ENCODE peak calls at places on chromosomes 1 and 21, in four cellular contexts. P is HepG2, Q is GM12878, K is K562. Z is an unnamed sample.
A peak's percentile ranks its signal among the peaks of the same experiment; 100 is the strongest.

GRCh38 chr1:230730979-230731378 is 16.2 kb upstream of the CAPN9 start:
- DNase-seq in P (peak; percentile 82), Q (no peak), K (no peak), Z (no peak)

GRCh38 chr1:163315773-163316374 is 5.9 kb upstream of the NUF2 start:
- DNase-seq in P (peak; percentile 31), Q (no peak), K (peak; percentile 22), Z (peak; percentile 12)

GRCh38 chr1:14190508-14190907 is 408.0 kb upstream of the KAZN start:
- DNase-seq in P (no peak), Q (no peak), K (no peak), Z (no peak)

GRCh38 chr1:212132040-212132439 is 96.5 kb downstream of the DTL start:
- DNase-seq in P (no peak), Q (no peak), K (no peak), Z (no peak)

GRCh38 chr21:45642122-45642813 is 1.3 kb upstream of the PCBP3 start:
- DNase-seq in P (no peak), Q (no peak), K (no peak), Z (no peak)

GRCh38 chr1:238558156-238558555 is 667.4 kb upstream of the ZP4 start:
- DNase-seq in P (no peak), Q (no peak), K (no peak), Z (no peak)

GRCh38 chr1:193070942-193071341 is 11.5 kb downstream of the RO60 start:
- DNase-seq in P (no peak), Q (no peak), K (no peak), Z (no peak)

GRCh38 chr1:111204211-111204883 is 3.9 kb upstream of the DENND2D start:
- DNase-seq in P (no peak), Q (peak; percentile 77), K (no peak), Z (peak; percentile 73)

GRCh38 chr1:44220001-44220751 is 6.9 kb downstream of the DMAP1 start:
- DNase-seq in P (no peak), Q (no peak), K (no peak), Z (peak; percentile 9)

GRCh38 chr1:16073490-16074104 is at the start of gene FAM131C:
- DNase-seq in P (no peak), Q (no peak), K (peak; percentile 91), Z (peak; percentile 95)

GRCh38 chr1:111643097-111643496 is 23.5 kb downstream of the RAP1A start:
- DNase-seq in P (no peak), Q (no peak), K (no peak), Z (no peak)

GRCh38 chr1:229487181-229487580 is 21.0 kb downstream of the NUP133 start:
- DNase-seq in P (no peak), Q (no peak), K (no peak), Z (no peak)

GRCh38 chr21:15058718-15059316 is 6.0 kb downstream of the NRIP1 start:
- DNase-seq in P (no peak), Q (no peak), K (peak; percentile 25), Z (no peak)

GRCh38 chr1:161054805-161055204 is 9.0 kb upstream of the USF1 start:
- DNase-seq in P (no peak), Q (no peak), K (no peak), Z (no peak)

GRCh38 chr1:231478800-231479199 is 49.7 kb upstream of the TSNAX start:
- DNase-seq in P (no peak), Q (no peak), K (no peak), Z (no peak)

GRCh38 chr1:76949503-76949902 is 82.2 kb downstream of the ST6GALNAC5 start:
- DNase-seq in P (no peak), Q (no peak), K (no peak), Z (no peak)

GRCh38 chr1:53373246-53373645 is 45.4 kb upstream of the LRP8 start:
- DNase-seq in P (no peak), Q (no peak), K (no peak), Z (no peak)

GRCh38 chr1:51675177-51675780 is 58.4 kb downstream of the OSBPL9 start:
- DNase-seq in P (no peak), Q (no peak), K (no peak), Z (no peak)

GRCh38 chr1:246078126-246078887 is 428.8 kb downstream of the SMYD3 start:
- DNase-seq in P (peak; percentile 34), Q (no peak), K (no peak), Z (no peak)

GRCh38 chr1:36323636-36324321 is at the start of gene EVA1B:
- DNase-seq in P (peak; percentile 88), Q (no peak), K (peak; percentile 91), Z (peak; percentile 90)

GRCh38 chr1:1889847-1890505 is 911 bp downstream of the GNB1 start:
- DNase-seq in P (no peak), Q (no peak), K (peak; percentile 52), Z (peak; percentile 77)

GRCh38 chr21:36889401-36889800 is 77.1 kb downstream of the HLCS start:
- DNase-seq in P (no peak), Q (no peak), K (no peak), Z (no peak)

GRCh38 chr1:153404768-153405167 is 11.6 kb upstream of the S100A7A start:
- DNase-seq in P (peak; percentile 11), Q (no peak), K (peak; percentile 78), Z (peak; percentile 41)

GRCh38 chr21:16837319-16837718 is 675.5 kb upstream of the CXADR start:
- DNase-seq in P (no peak), Q (no peak), K (no peak), Z (no peak)

GRCh38 chr1:97209381-97209780 is 487.8 kb downstream of the PTBP2 start:
- DNase-seq in P (no peak), Q (no peak), K (no peak), Z (no peak)

GRCh38 chr1:98388431-98388830 is 273.1 kb upstream of the SNX7 start:
- DNase-seq in P (no peak), Q (peak; percentile 20), K (no peak), Z (no peak)

GRCh38 chr1:190353538-190354101 is 124.0 kb downstream of the BRINP3 start:
- DNase-seq in P (no peak), Q (no peak), K (no peak), Z (no peak)

GRCh38 chr1:64846573-64847430 is 101.9 kb downstream of the RAVER2 start:
- DNase-seq in P (no peak), Q (no peak), K (no peak), Z (no peak)

GRCh38 chr1:64849942-64850341 is 105.1 kb downstream of the RAVER2 start:
- DNase-seq in P (no peak), Q (no peak), K (no peak), Z (no peak)

GRCh38 chr1:64847666-64848065 is 102.8 kb downstream of the RAVER2 start:
- DNase-seq in P (no peak), Q (no peak), K (no peak), Z (no peak)

GRCh38 chr1:64848136-64848535 is 103.3 kb downstream of the RAVER2 start:
- DNase-seq in P (no peak), Q (no peak), K (no peak), Z (no peak)

GRCh38 chr1:64848812-64849211 is 103.9 kb downstream of the RAVER2 start:
- DNase-seq in P (no peak), Q (no peak), K (no peak), Z (no peak)
- TF ChIP-seq CHD2 in P (no peak), Q (no peak), K (no peak), Z (no peak)

GRCh38 chr1:38041941-38042834 is 4.4 kb downstream of the POU3F1 start:
- DNase-seq in P (no peak), Q (no peak), K (no peak), Z (no peak)
- TF ChIP-seq YY1 in P (no peak), Q (no peak), K (no peak), Z (no peak)

GRCh38 chr1:181021811-181022434 is 747 bp downstream of the STX6 start:
- DNase-seq in P (peak; percentile 47), Q (no peak), K (peak; percentile 71), Z (peak; percentile 70)
- TF ChIP-seq MXI1 in P (no peak), Q (peak; percentile 20), K (no peak), Z (no peak)

GRCh38 chr1:11417162-11417561 is 61.8 kb upstream of the DISP3 start:
- DNase-seq in P (no peak), Q (no peak), K (no peak), Z (no peak)
- TF ChIP-seq CHD2 in P (no peak), Q (no peak), K (no peak), Z (no peak)

GRCh38 chr1:3483801-3484444 is 29.5 kb downstream of the ARHGEF16 start:
- DNase-seq in P (peak; percentile 36), Q (no peak), K (peak; percentile 87), Z (peak; percentile 83)
- TF ChIP-seq YY1 in P (no peak), Q (no peak), K (no peak), Z (no peak)

GRCh38 chr1:156912861-156913808 is 7.3 kb upstream of the LRRC71 start:
- DNase-seq in P (no peak), Q (no peak), K (peak; percentile 67), Z (peak; percentile 89)
- TF ChIP-seq MXI1 in P (no peak), Q (no peak), K (no peak), Z (peak; percentile 13)

DNA sequence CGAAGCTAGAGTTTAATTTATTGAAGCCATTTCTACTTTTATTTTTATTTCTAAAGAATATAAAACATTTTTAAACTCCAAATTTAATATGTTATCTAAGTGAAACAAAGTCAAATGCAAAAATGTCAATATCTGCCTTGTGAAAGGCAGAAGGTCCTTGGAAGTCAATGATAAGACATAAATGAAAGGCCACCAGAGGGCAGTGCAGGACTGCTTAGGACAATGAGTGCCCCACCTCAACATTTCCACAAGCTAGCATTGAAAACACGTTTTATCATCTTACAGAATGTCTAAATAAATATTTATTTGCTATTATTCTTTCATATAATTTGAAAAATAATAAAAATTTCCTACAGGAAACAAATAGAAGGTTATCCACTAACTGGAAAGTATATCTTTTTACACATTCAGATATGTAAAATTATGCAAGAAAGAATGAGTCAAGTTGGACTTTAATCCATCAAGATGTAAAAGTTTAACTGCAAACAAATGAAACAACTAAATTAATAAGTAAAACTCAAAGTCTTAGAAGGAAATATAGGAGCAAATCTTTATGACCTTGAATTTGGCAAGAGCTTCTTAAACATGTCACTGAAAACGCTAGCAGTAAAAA is 140.1 kb upstream of the FMN2 start:
- DNase-seq in P (peak; percentile 63), Q (no peak), K (peak; percentile 73), Z (peak; percentile 72)
- TF ChIP-seq CHD2 in P (no peak), Q (no peak), K (no peak), Z (no peak)

Z was measured in SK-N-SH.